ENCODE peak calls at places on chromosomes 6 and 20, in nine cellular contexts. J is left ventricle myocardium inferior, C is heart left ventricle, H is stomach, E is cardiac muscle cell, A is adrenal gland, Z is IMR-90, B is PC-3, F is OCI-LY7. U is an unnamed sample.

GRCh38 chr6:36232172-36232571 is 35.6 kb downstream of the BRPF3 start:
- DNase-seq in J (no peak), C (no peak), H (no peak), E (no peak), A (no peak), Z (no peak), B (no peak), F (no peak), U (no peak)

GRCh38 chr6:15106958-15107643 is 138.8 kb upstream of the JARID2 start:
- DNase-seq in J (no peak), C (no peak), H (no peak), E (no peak), A (no peak), Z (no peak), B (no peak), F (no peak), U (no peak)

GRCh38 chr6:105844275-105844848 is 241.8 kb upstream of the PRDM1 start:
- DNase-seq in J (peak; percentile 64), C (peak; percentile 73), H (no peak), E (no peak), A (peak; percentile 25), Z (peak; percentile 28), B (no peak), F (no peak), U (no peak)

GRCh38 chr6:35411066-35411465 is 41.1 kb upstream of the FANCE start:
- DNase-seq in J (no peak), C (no peak), H (no peak), E (no peak), A (no peak), Z (no peak), B (no peak), F (peak; percentile 28), U (no peak)

GRCh38 chr6:122059918-122060317 is 339.5 kb upstream of the HSF2 start:
- DNase-seq in J (no peak), C (no peak), H (no peak), E (no peak), A (no peak), Z (no peak), B (no peak), F (no peak), U (no peak)

GRCh38 chr6:116948535-116949304 is 71.7 kb downstream of the RFX6 start:
- DNase-seq in J (no peak), C (no peak), H (no peak), E (no peak), A (no peak), Z (no peak), B (no peak), F (no peak), U (no peak)

GRCh38 chr6:115214283-115214682 is 846.4 kb downstream of the FRK start:
- DNase-seq in J (no peak), C (no peak), H (no peak), E (no peak), A (no peak), Z (no peak), B (no peak), F (no peak), U (no peak)

GRCh38 chr6:62042444-62042843 is 243.6 kb downstream of the KHDRBS2 start:
- DNase-seq in J (no peak), C (no peak), H (no peak), E (peak; percentile 34), A (no peak), Z (no peak), B (no peak), F (no peak), U (no peak)

GRCh38 chr20:50848341-50848808 is 53.5 kb downstream of the BCAS4 start:
- DNase-seq in J (no peak), C (peak; percentile 38), H (peak; percentile 52), E (no peak), A (peak; percentile 78), Z (no peak), B (no peak), F (peak; percentile 45), U (no peak)

GRCh38 chr6:164247106-164247505 is 832.6 kb downstream of the QKI start:
- DNase-seq in J (no peak), C (no peak), H (no peak), E (no peak), A (no peak), Z (no peak), B (peak; percentile 29), F (no peak), U (no peak)

GRCh38 chr6:113619077-113619476 is 238.1 kb upstream of the MARCKS start:
- DNase-seq in J (no peak), C (no peak), H (no peak), E (no peak), A (no peak), Z (peak; percentile 63), B (peak; percentile 39), F (no peak), U (no peak)

GRCh38 chr6:139568956-139569538 is 194.6 kb upstream of the CITED2 start:
- DNase-seq in J (no peak), C (no peak), H (no peak), E (no peak), A (no peak), Z (peak; percentile 88), B (peak; percentile 67), F (no peak), U (no peak)

GRCh38 chr6:97136644-97137358 is 146.2 kb downstream of the MMS22L start:
- DNase-seq in J (no peak), C (no peak), H (no peak), E (no peak), A (no peak), Z (no peak), B (no peak), F (no peak), U (no peak)

GRCh38 chr6:95978230-95978629 is 37.5 kb upstream of the FUT9 start:
- DNase-seq in J (no peak), C (no peak), H (no peak), E (no peak), A (no peak), Z (no peak), B (peak; percentile 80), F (no peak), U (no peak)

GRCh38 chr20:34022154-34022842 is 28.6 kb downstream of the RALY start:
- DNase-seq in J (no peak), C (no peak), H (no peak), E (peak; percentile 34), A (no peak), Z (no peak), B (peak; percentile 57), F (peak; percentile 68), U (no peak)

GRCh38 chr6:80174931-80175572 is 68.6 kb downstream of the BCKDHB start:
- DNase-seq in J (no peak), C (no peak), H (no peak), E (no peak), A (no peak), Z (peak; percentile 38), B (peak; percentile 59), F (no peak), U (no peak)

GRCh38 chr6:21769405-21769851 is 175.9 kb downstream of the SOX4 start:
- DNase-seq in J (no peak), C (peak; percentile 30), H (no peak), E (peak; percentile 73), A (no peak), Z (peak; percentile 98), B (peak; percentile 30), F (no peak), U (no peak)
- H3K27ac ChIP-seq in J (peak overlapping the region; percentile 13), C (no peak overlapping the region), H (peak overlapping the region; percentile 39), E (peak overlapping the region; percentile 79), A (no peak overlapping the region), Z (peak overlapping the region; percentile 41), B (peak overlapping the region; percentile 17), F (no peak overlapping the region), U (peak overlapping the region; percentile 15)

GRCh38 chr6:168959696-168960095 is 293.9 kb downstream of the THBS2 start:
- DNase-seq in J (no peak), C (no peak), H (no peak), E (no peak), A (no peak), Z (no peak), B (no peak), F (no peak), U (no peak)

GRCh38 chr6:168960557-168960956 is 293.1 kb downstream of the THBS2 start:
- DNase-seq in J (peak; percentile 32), C (peak; percentile 69), H (no peak), E (peak; percentile 32), A (no peak), Z (no peak), B (no peak), F (no peak), U (no peak)

GRCh38 chr6:168956884-168957730 is 296.5 kb downstream of the THBS2 start:
- DNase-seq in J (peak; percentile 54), C (peak; percentile 52), H (peak; percentile 67), E (peak; percentile 71), A (peak; percentile 84), Z (peak; percentile 80), B (peak; percentile 58), F (peak; percentile 49), U (no peak)

GRCh38 chr6:168953461-168953860 is 300.2 kb downstream of the THBS2 start:
- DNase-seq in J (no peak), C (no peak), H (no peak), E (no peak), A (no peak), Z (no peak), B (no peak), F (no peak), U (no peak)

GRCh38 chr6:168956141-168956838 is 297.4 kb downstream of the THBS2 start:
- DNase-seq in J (no peak), C (no peak), H (no peak), E (no peak), A (no peak), Z (peak; percentile 33), B (no peak), F (no peak), U (no peak)
- H3K4me3 ChIP-seq in J (no peak overlapping the region), C (no peak overlapping the region), H (no peak overlapping the region), E (no peak overlapping the region), A (no peak overlapping the region), Z (no peak overlapping the region), B (no peak overlapping the region), F (no peak overlapping the region), U (no peak overlapping the region)

DNA sequence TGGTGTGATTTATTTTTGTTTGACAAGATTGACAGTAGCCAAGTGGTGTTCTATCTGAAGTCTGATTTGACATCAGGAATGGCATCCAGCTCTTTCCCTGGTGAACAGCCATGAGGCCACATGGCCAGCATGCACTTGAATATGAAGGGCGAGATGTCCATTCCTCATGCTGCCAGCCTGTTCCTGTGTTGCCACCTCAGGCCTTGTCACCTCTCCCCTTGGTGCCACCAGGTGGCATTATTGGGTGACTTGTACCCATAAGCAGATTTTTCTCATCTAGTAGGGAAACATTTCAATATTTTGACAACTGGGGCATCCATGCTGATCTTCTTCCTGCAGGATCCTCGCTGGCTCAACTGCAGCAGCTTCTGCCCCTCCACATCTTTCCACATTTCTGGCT is 199.1 kb downstream of the ERMARD start:
- DNase-seq in J (no peak), C (no peak), H (peak; percentile 49), E (no peak), A (no peak), Z (no peak), B (peak; percentile 38), F (peak; percentile 57), U (no peak)
- TF ChIP-seq CTCF in J (peak; percentile 44), C (peak; percentile 11), H (peak; percentile 46), E (peak; percentile 16), A (no peak), Z (no peak), B (peak; percentile 51), F (peak; percentile 70), U (no peak)

DNA sequence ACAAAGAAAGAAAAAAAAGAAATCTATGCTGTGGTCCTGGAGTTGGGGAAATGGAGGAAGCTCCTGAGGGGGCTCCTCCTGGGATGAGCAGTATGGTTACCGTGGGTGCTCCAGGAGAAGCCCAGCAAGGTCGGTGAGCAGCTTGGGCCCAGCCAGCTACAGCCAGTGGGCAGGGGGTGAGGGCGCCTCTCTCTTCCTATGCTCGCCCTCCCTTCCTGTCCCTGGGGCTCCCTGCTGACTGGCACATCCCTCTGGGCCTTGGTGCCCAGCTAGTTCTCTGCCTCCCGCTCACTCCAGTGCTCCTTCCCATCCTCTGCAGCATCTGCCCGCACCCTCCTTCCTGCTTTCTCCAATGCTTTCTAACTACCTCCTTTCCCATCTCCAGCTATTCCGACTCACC is 16.6 kb downstream of the CD40 start:
- DNase-seq in J (no peak), C (no peak), H (no peak), E (no peak), A (no peak), Z (no peak), B (no peak), F (no peak), U (no peak)
- H3K27ac ChIP-seq in J (no peak overlapping the region), C (no peak overlapping the region), H (no peak overlapping the region), E (no peak overlapping the region), A (no peak overlapping the region), Z (no peak overlapping the region), B (no peak overlapping the region), F (no peak overlapping the region), U (no peak overlapping the region)

U was measured in coronary artery.